ENCODE peak calls at places on chromosomes 2 and 18, in nine cellular contexts. K is uterus; T is Right ventricle myocardium superior; N is dorsolateral prefrontal cortex; S is H54; R is lower leg skin; D is cardiac fibroblast; L is CD8-positive, alpha-beta T cell; Z is HL-60. P is an unnamed sample.

GRCh38 chr2:185919155-185919554 is 180.6 kb downstream of the FSIP2 start:
- DNase-seq in T (no peak), N (no peak), Z (no peak), S (no peak), R (no peak), K (no peak), L (no peak), D (peak), P (no peak)

GRCh38 chr18:25561923-25562322 is 210.0 kb upstream of the ZNF521 start:
- DNase-seq in S (peak), Z (peak), R (no peak), N (no peak), D (peak), T (no peak), L (no peak), K (no peak), P (no peak)

GRCh38 chr2:70887550-70888229 is 48.0 kb upstream of the ATP6V1B1 start:
- DNase-seq in R (no peak), S (no peak), Z (no peak), T (peak), K (no peak), D (no peak), N (no peak), L (peak), P (no peak)

GRCh38 chr2:241123816-241124536 is 21.9 kb upstream of the MTERF4 start:
- DNase-seq in S (peak), D (no peak), N (peak), L (peak), Z (no peak), K (no peak), T (no peak), R (peak), P (no peak)

GRCh38 chr18:22422909-22423548 is 5.3 kb upstream of the CTAGE1 start:
- DNase-seq in T (peak), S (no peak), K (peak), N (no peak), L (no peak), R (peak), Z (no peak), D (peak), P (no peak)

GRCh38 chr2:167127135-167127534 is 238.9 kb downstream of the XIRP2 start:
- DNase-seq in R (no peak), L (no peak), Z (peak), N (no peak), T (no peak), K (no peak), S (peak), D (peak), P (no peak)

GRCh38 chr2:154067124-154067523 is 195.4 kb downstream of the GALNT13 start:
- DNase-seq in T (no peak), K (no peak), L (no peak), Z (no peak), R (no peak), N (no peak), D (no peak), S (no peak), P (no peak)

GRCh38 chr2:217261452-217261851 is 401.6 kb upstream of the TNP1 start:
- DNase-seq in N (no peak), Z (no peak), K (no peak), T (no peak), S (no peak), R (no peak), L (no peak), D (peak), P (no peak)

GRCh38 chr2:119792907-119793312 is 33.2 kb downstream of the PTPN4 start:
- DNase-seq in Z (no peak), N (no peak), K (no peak), S (no peak), R (no peak), D (no peak), T (no peak), L (no peak), P (no peak)

GRCh38 chr2:64012115-64012514 is 7.1 kb downstream of the VPS54 start:
- DNase-seq in R (no peak), D (no peak), S (no peak), N (no peak), K (no peak), L (no peak), T (no peak), Z (no peak), P (no peak)

GRCh38 chr2:30776831-30777652 is 30.2 kb downstream of the CAPN13 start:
- DNase-seq in L (peak), S (no peak), R (peak), N (no peak), D (no peak), K (no peak), Z (no peak), T (no peak), P (no peak)

GRCh38 chr2:127049927-127050802 is 56.8 kb downstream of the BIN1 start:
- DNase-seq in T (peak), S (peak), L (peak), K (peak), N (peak), Z (peak), D (peak), R (no peak), P (peak)

GRCh38 chr2:168773719-168774521 is 28.5 kb upstream of the NOSTRIN start:
- DNase-seq in L (no peak), S (no peak), D (peak), N (peak), K (peak), T (peak), Z (peak), R (no peak), P (peak)

GRCh38 chr18:54805571-54806334 is 22.5 kb upstream of the RAB27B start:
- DNase-seq in R (no peak), D (peak), L (no peak), S (peak), Z (no peak), K (no peak), N (no peak), T (no peak), P (no peak)

P was measured in T-helper 1 cell.